ENCODE peak calls at places on chromosomes 13 and 19, in eight cellular contexts. R, F, T, K, I, L, P and Y are unnamed samples.

GRCh38 chr19:31570718-31571117 is 221.5 kb upstream of the TSHZ3 start:
- DNase-seq in R (no peak), F (no peak), T (no peak), K (no peak), I (no peak), L (no peak), P (no peak), Y (no peak)

GRCh38 chr19:17090501-17091074 is 15.0 kb downstream of the MYO9B start:
- DNase-seq in R (no peak), F (no peak), T (no peak), K (no peak), I (peak; percentile 59), L (no peak), P (no peak), Y (no peak)

GRCh38 chr13:95156208-95156607 is 145.0 kb downstream of the ABCC4 start:
- DNase-seq in R (no peak), F (no peak), T (peak; percentile 16), K (peak; percentile 6), I (no peak), L (no peak), P (no peak), Y (no peak)

GRCh38 chr13:94232956-94233355 is 246.5 kb downstream of the DCT start:
- DNase-seq in R (no peak), F (no peak), T (no peak), K (no peak), I (no peak), L (no peak), P (no peak), Y (no peak)

GRCh38 chr13:39251340-39251739 is 213.1 kb downstream of the NHLRC3 start:
- DNase-seq in R (no peak), F (no peak), T (no peak), K (no peak), I (no peak), L (no peak), P (no peak), Y (no peak)

GRCh38 chr13:59659981-59660380 is 503.7 kb downstream of the DIAPH3 start:
- DNase-seq in R (no peak), F (no peak), T (no peak), K (no peak), I (no peak), L (no peak), P (no peak), Y (no peak)

GRCh38 chr13:85287528-85287927 is 511.7 kb downstream of the SLITRK6 start:
- DNase-seq in R (no peak), F (no peak), T (no peak), K (no peak), I (no peak), L (no peak), P (no peak), Y (no peak)

GRCh38 chr19:1656988-1657536 is 4.6 kb upstream of the TCF3 start:
- DNase-seq in R (no peak), F (no peak), T (no peak), K (no peak), I (no peak), L (no peak), P (no peak), Y (no peak)

GRCh38 chr13:51590966-51591627 is 6.8 kb downstream of the WDFY2 start:
- DNase-seq in R (peak; percentile 11), F (no peak), T (peak; percentile 41), K (peak; percentile 63), I (peak; percentile 30), L (no peak), P (no peak), Y (peak; percentile 41)

GRCh38 chr13:112207124-112207523 is 140.2 kb downstream of the SOX1 start:
- DNase-seq in R (no peak), F (no peak), T (no peak), K (no peak), I (no peak), L (no peak), P (no peak), Y (no peak)

GRCh38 chr19:42351079-42351735 is 25.8 kb downstream of the MEGF8 start:
- DNase-seq in R (no peak), F (no peak), T (no peak), K (no peak), I (no peak), L (no peak), P (no peak), Y (no peak)

GRCh38 chr19:42352893-42353259 is 27.4 kb downstream of the MEGF8 start:
- DNase-seq in R (no peak), F (no peak), T (no peak), K (no peak), I (no peak), L (no peak), P (no peak), Y (no peak)

GRCh38 chr19:42353341-42354015 is 28.0 kb downstream of the MEGF8 start:
- DNase-seq in R (no peak), F (no peak), T (no peak), K (no peak), I (no peak), L (no peak), P (no peak), Y (no peak)

GRCh38 chr19:42350417-42350816 is 25.0 kb downstream of the MEGF8 start:
- DNase-seq in R (no peak), F (no peak), T (no peak), K (no peak), I (no peak), L (no peak), P (no peak), Y (no peak)

DNA sequence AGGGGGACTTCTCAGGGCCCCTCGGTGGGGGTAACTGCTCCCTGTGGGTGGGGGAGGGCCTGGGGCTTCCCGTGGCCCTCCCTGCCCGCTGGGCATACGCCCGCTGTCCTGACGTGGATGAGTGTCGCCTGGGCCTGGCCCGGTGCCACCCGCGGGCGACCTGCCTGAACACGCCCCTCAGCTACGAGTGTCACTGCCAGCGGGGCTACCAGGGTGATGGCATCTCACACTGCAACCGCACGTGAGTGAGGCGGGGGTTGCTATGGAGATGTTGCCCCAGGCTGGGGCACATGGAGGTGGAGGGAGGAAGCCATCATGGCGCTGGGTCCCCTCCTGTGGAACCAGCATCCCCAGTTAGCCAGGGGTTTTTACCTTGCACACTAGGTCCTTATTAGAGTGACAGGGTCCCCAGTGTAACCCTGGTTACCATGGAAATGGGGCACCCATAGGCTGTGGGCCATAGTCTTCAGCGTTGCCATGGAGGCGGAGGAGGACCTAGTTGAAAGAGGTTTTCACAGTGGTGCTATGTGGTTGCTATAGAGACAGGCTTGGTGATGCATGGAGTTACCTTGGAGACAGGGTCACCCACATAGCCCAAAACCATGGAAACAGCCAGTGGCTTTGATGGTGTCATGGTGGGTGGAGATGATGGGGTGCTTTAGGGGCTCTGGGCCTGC is 26.9 kb downstream of the MEGF8 start:
- DNase-seq in R (no peak), F (no peak), T (peak; percentile 58), K (no peak), I (no peak), L (no peak), P (no peak), Y (no peak)
- TF ChIP-seq POLR2AphosphoS5 in R (no peak), F (no peak), T (no peak), K (no peak), I (no peak), L (no peak), P (no peak), Y (no peak)

DNA sequence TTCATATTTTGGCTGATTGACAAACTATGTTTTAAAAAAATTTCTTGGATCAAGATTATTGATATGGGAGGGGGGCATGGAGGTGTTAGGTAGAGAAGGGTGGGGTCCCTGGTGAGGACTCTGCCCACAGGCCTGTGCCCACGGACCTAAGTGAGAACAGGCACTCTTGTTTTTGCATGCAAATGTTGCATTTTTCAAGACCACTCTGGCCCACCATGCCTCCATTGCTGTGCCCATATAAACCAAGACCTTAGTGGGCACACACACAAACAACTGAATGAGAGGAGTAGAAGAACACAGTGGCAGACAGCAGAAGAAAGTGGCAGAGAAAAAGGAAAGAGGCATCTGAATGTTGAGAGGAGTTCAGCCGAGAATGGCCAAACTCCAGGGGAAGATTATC is 69.6 kb upstream of the ZNF98 start:
- DNase-seq in R (no peak), F (no peak), T (no peak), K (no peak), I (no peak), L (no peak), P (no peak), Y (no peak)
- H3K9me3 ChIP-seq in R (no peaks in the 10 kb centered on the region), F (peaks cover 28% of the 10 kb centered on the region), T (peaks cover 4% of the 10 kb centered on the region), K (peaks cover 96% of the 10 kb centered on the region), I (peaks cover 78% of the 10 kb centered on the region), L (peaks cover 34% of the 10 kb centered on the region), P (no peaks in the 10 kb centered on the region), Y (no peaks in the 10 kb centered on the region)

DNA sequence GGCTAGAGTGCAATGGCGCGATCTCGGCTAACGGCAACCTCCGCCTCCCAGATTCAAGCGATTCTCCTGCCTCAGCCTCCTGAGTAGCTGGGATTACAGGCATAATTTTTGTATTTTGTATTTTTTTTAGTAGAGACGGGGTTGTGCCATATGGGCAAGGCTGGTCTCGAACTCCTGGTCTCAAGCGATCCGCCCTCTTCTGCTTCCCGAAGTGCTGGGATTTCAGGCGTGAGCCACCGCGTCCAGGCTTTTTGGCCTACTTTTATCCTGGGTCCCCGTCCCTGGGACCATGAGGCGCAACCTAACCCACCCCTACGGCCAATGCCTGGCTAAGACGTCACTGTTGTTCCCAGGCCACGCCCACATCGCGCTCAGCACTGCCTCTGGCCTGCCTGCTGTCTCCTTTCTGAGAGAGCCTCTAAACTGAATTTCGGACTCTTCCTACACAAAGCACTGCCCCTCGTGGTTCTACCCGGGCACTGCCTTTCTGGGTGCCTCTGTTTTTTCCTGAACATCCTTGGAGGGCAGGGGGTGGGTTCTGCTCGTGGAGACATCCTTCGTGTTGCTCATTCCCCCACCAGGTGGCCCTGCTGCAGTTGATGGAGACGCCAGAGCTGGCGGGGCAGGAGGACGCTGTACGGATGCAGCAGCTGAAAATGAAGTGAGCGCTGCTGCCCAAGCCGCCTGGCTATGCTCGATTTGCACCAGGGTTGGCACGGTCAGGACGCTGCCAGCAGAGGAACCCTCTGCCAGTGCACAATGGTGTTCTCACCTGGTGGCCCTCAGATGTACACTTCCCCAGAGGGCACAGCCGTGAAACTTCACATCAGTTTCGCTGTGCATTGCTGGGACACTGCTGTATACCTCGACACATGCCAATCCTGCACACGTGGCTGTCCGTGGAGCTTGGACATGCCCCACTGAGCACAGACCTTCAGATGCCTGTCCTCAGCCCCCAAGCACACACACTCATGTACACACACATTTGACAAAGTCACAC is 2.0 kb downstream of the REX1BD start:
- DNase-seq in R (peak; percentile 70), F (peak; percentile 49), T (peak; percentile 89), K (peak; percentile 76), I (no peak), L (no peak), P (no peak), Y (no peak)
- TF ChIP-seq EP300 in R (peak; percentile 13), F (no peak), T (peak; percentile 30), K (no peak), I (no peak), L (no peak), P (no peak), Y (no peak)

DNA sequence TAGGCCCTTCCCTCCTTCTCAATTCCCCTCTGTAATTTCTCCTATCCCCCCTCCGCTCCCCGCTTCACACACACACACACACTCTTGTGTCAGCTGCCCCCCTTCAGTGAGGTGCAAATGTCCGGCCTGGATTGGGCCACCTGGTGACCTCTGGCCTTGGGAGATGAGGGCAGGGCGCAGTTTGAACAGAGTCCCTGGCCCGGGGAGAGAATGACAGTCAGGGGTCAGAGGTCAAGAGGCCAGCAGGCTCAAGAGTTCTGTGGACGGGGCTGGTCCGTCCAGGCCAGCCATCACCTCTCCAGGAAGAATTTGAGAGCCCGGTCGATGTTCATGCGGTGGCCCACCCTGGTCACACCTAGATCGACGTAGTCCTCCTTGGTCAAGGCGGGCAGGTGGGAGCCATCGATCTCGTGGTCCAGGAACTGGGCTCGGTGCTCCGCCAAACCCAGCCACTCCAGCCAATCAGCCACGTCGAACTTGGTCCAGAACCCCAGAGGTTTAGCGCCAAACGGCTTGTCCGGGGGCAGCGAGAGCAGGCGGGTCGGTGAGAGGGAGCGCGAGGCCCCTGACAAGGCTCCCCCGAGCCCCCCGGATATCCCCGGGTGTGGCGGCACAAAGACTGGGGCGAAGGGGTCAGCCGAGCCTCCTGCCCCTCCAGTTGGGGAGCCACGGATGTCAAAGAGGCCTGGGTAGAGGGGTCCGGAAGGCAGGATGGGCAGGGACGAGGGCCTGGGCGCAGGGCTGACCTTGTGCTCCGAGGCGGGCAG is 12.6 kb downstream of the C19orf81 start:
- DNase-seq in R (no peak), F (no peak), T (no peak), K (no peak), I (no peak), L (no peak), P (no peak), Y (no peak)
- TF ChIP-seq POLR2AphosphoS5 in R (no peak), F (no peak), T (no peak), K (no peak), I (no peak), L (no peak), P (no peak), Y (no peak)